ENCODE peak calls at places on chromosomes 4 and X, in four cellular contexts. One of them, this sample, is unnamed. For H3K9me3, the result is how much of the 10 kb centered on the place peaks cover.

GRCh38 chr4:127143460-127144190 is 489.1 kb upstream of the INTU start:
- DNase-seq in GM23248: peak
- DNase-seq in adipocyte: peak
- DNase-seq in upper lobe of right lung: no peak
- DNase-seq in this sample: no peak

GRCh38 chr4:174136013-174136412 is 147.5 kb downstream of the FBXO8 start:
- DNase-seq in adipocyte: peak
- DNase-seq in upper lobe of right lung: no peak
- DNase-seq in GM23248: peak
- DNase-seq in this sample: no peak

GRCh38 chrX:37455381-37455780 is 106.2 kb downstream of the PRRG1 start:
- DNase-seq in GM23248: no peak
- DNase-seq in upper lobe of right lung: no peak
- DNase-seq in adipocyte: no peak
- DNase-seq in this sample: no peak

GRCh38 chr4:184958839-184959238 is 59.5 kb upstream of the HELT start:
- DNase-seq in GM23248: no peak
- DNase-seq in adipocyte: no peak
- DNase-seq in upper lobe of right lung: no peak
- DNase-seq in this sample: no peak

GRCh38 chr4:170047774-170048354 is 21.7 kb upstream of the MFAP3L start:
- DNase-seq in adipocyte: peak
- DNase-seq in upper lobe of right lung: no peak
- DNase-seq in GM23248: peak
- DNase-seq in this sample: peak

GRCh38 chr4:73707918-73708577 is 32.3 kb upstream of the CXCL8 start:
- DNase-seq in adipocyte: peak
- DNase-seq in upper lobe of right lung: peak
- DNase-seq in GM23248: peak
- DNase-seq in this sample: peak

GRCh38 chr4:89056953-89057398 is at the start of gene FAM13A:
- DNase-seq in adipocyte: peak
- DNase-seq in upper lobe of right lung: peak
- DNase-seq in GM23248: peak
- DNase-seq in this sample: peak

GRCh38 chrX:46235778-46236177 is 309.4 kb downstream of the ZNF674 start:
- DNase-seq in adipocyte: no peak
- DNase-seq in GM23248: no peak
- DNase-seq in upper lobe of right lung: no peak
- DNase-seq in this sample: no peak

GRCh38 chr4:14771504-14772175 is 230.6 kb upstream of the CPEB2 start:
- DNase-seq in upper lobe of right lung: no peak
- DNase-seq in adipocyte: no peak
- DNase-seq in GM23248: no peak
- DNase-seq in this sample: no peak

GRCh38 chr4:110049951-110050925 is 137.6 kb downstream of the EGF start:
- DNase-seq in GM23248: peak
- DNase-seq in upper lobe of right lung: no peak
- DNase-seq in adipocyte: peak
- DNase-seq in this sample: no peak

GRCh38 chr4:11949355-11949754 is 520.7 kb upstream of the HS3ST1 start:
- DNase-seq in adipocyte: no peak
- DNase-seq in GM23248: no peak
- DNase-seq in upper lobe of right lung: no peak
- DNase-seq in this sample: no peak

GRCh38 chrX:63506320-63506719 is 155.2 kb upstream of the SPIN4 start:
- DNase-seq in upper lobe of right lung: no peak
- DNase-seq in adipocyte: peak
- DNase-seq in GM23248: peak
- DNase-seq in this sample: no peak

GRCh38 chr4:24471623-24472510 is 112.5 kb downstream of the DHX15 start:
- DNase-seq in GM23248: peak
- DNase-seq in upper lobe of right lung: no peak
- DNase-seq in adipocyte: peak
- DNase-seq in this sample: no peak

GRCh38 chr4:34964613-34965012 is 1279.7 kb downstream of the ARAP2 start:
- DNase-seq in adipocyte: no peak
- DNase-seq in GM23248: no peak
- DNase-seq in upper lobe of right lung: no peak
- DNase-seq in this sample: no peak

GRCh38 chr4:8906991-8907595 is 35.5 kb upstream of the HMX1 start:
- DNase-seq in adipocyte: no peak
- DNase-seq in upper lobe of right lung: no peak
- DNase-seq in GM23248: no peak
- DNase-seq in this sample: no peak

GRCh38 chr4:48774760-48775398 is 5.2 kb downstream of the FRYL start:
- DNase-seq in GM23248: no peak
- DNase-seq in adipocyte: no peak
- DNase-seq in upper lobe of right lung: no peak
- DNase-seq in this sample: no peak

GRCh38 chr4:152360045-152360410 is 175.9 kb downstream of the FBXW7 start:
- DNase-seq in upper lobe of right lung: no peak
- DNase-seq in adipocyte: peak
- DNase-seq in GM23248: peak
- DNase-seq in this sample: no peak

GRCh38 chr4:168877779-168878491 is 132.1 kb downstream of the CBR4 start:
- DNase-seq in GM23248: peak
- DNase-seq in upper lobe of right lung: peak
- DNase-seq in adipocyte: peak
- DNase-seq in this sample: peak

GRCh38 chrX:11215191-11215921 is 77.9 kb upstream of the AMELX start:
- DNase-seq in adipocyte: no peak
- DNase-seq in upper lobe of right lung: no peak
- DNase-seq in GM23248: no peak
- DNase-seq in this sample: no peak

GRCh38 chrX:46029777-46030176 is 515.4 kb downstream of the ZNF674 start:
- DNase-seq in GM23248: no peak
- DNase-seq in upper lobe of right lung: no peak
- DNase-seq in adipocyte: no peak
- DNase-seq in this sample: no peak

GRCh38 chr4:40462326-40462725 is 127.2 kb downstream of the CHRNA9 start:
- DNase-seq in GM23248: no peak
- DNase-seq in upper lobe of right lung: no peak
- DNase-seq in adipocyte: no peak
- DNase-seq in this sample: no peak

GRCh38 chr4:190017357-190018200 is 9.5 kb downstream of the FRG2 start:
- DNase-seq in GM23248: peak
- DNase-seq in upper lobe of right lung: no peak
- DNase-seq in adipocyte: no peak
- DNase-seq in this sample: no peak

GRCh38 chrX:6468716-6469115 is 66.2 kb downstream of the VCX3A start:
- DNase-seq in upper lobe of right lung: no peak
- DNase-seq in adipocyte: no peak
- DNase-seq in GM23248: no peak
- DNase-seq in this sample: no peak

GRCh38 chr4:3367866-3368265 is 73.9 kb upstream of the HGFAC start:
- DNase-seq in GM23248: no peak
- DNase-seq in adipocyte: no peak
- DNase-seq in upper lobe of right lung: no peak
- DNase-seq in this sample: no peak

GRCh38 chr4:12651876-12652275 is 832.3 kb downstream of the RAB28 start:
- DNase-seq in upper lobe of right lung: no peak
- DNase-seq in GM23248: no peak
- DNase-seq in adipocyte: no peak
- DNase-seq in this sample: no peak

GRCh38 chr4:140298001-140298400 is 75.4 kb upstream of the SCOC start:
- DNase-seq in GM23248: no peak
- DNase-seq in upper lobe of right lung: no peak
- DNase-seq in adipocyte: no peak
- DNase-seq in this sample: no peak

GRCh38 chrX:104432321-104432720 is 133.7 kb upstream of the IL1RAPL2 start:
- DNase-seq in adipocyte: no peak
- DNase-seq in upper lobe of right lung: no peak
- DNase-seq in GM23248: no peak
- DNase-seq in this sample: no peak

GRCh38 chrX:103101280-103102042 is 8.5 kb upstream of the NXF3 start:
- DNase-seq in adipocyte: no peak
- DNase-seq in upper lobe of right lung: no peak
- DNase-seq in GM23248: no peak
- DNase-seq in this sample: no peak

GRCh38 chr4:76856183-76856969 is 41.6 kb downstream of the SOWAHB start:
- DNase-seq in GM23248: peak
- DNase-seq in upper lobe of right lung: no peak
- DNase-seq in adipocyte: peak
- DNase-seq in this sample: no peak

GRCh38 chr4:189414021-189414420 is 526.7 kb upstream of the FRG1 start:
- DNase-seq in upper lobe of right lung: no peak
- DNase-seq in adipocyte: no peak
- DNase-seq in GM23248: no peak
- DNase-seq in this sample: no peak

GRCh38 chr4:82372502-82372873 is 1.3 kb downstream of the HNRNPD start:
- DNase-seq in upper lobe of right lung: no peak
- DNase-seq in adipocyte: peak
- DNase-seq in GM23248: peak
- DNase-seq in this sample: no peak

GRCh38 chr4:145130788-145131398 is 32.8 kb downstream of the ABCE1 start:
- DNase-seq in adipocyte: peak
- DNase-seq in upper lobe of right lung: no peak
- DNase-seq in GM23248: peak
- DNase-seq in this sample: no peak

GRCh38 chr4:111210576-111210975 is 587.7 kb upstream of the PITX2 start:
- DNase-seq in GM23248: no peak
- DNase-seq in adipocyte: no peak
- DNase-seq in upper lobe of right lung: no peak
- DNase-seq in this sample: no peak

GRCh38 chr4:112604590-112604989 is 32.1 kb downstream of the ZGRF1 start:
- DNase-seq in adipocyte: peak
- DNase-seq in upper lobe of right lung: no peak
- DNase-seq in GM23248: peak
- DNase-seq in this sample: no peak

GRCh38 chr4:128565565-128566186 is 243.8 kb upstream of the JADE1 start:
- DNase-seq in upper lobe of right lung: peak
- DNase-seq in adipocyte: no peak
- DNase-seq in GM23248: peak
- DNase-seq in this sample: no peak

GRCh38 chr4:135371137-135371536 is 1169.5 kb upstream of the PABPC4L start:
- DNase-seq in upper lobe of right lung: no peak
- DNase-seq in GM23248: no peak
- DNase-seq in adipocyte: no peak
- DNase-seq in this sample: no peak

GRCh38 chr4:185286571-185286970 is 77.2 kb downstream of the SNX25 start:
- DNase-seq in upper lobe of right lung: no peak
- DNase-seq in GM23248: peak
- DNase-seq in adipocyte: peak
- DNase-seq in this sample: no peak

GRCh38 chrX:39431893-39432292 is 630.6 kb downstream of the MID1IP1 start:
- DNase-seq in GM23248: no peak
- DNase-seq in upper lobe of right lung: no peak
- DNase-seq in adipocyte: no peak
- DNase-seq in this sample: no peak
- H3K9me3 ChIP-seq in GM23248: under half
- H3K9me3 ChIP-seq in upper lobe of right lung: under half
- H3K9me3 ChIP-seq in adipocyte: under half
- H3K9me3 ChIP-seq in this sample: under half

GRCh38 chrX:143336261-143336660 is 181.0 kb downstream of the SPANXN3 start:
- DNase-seq in upper lobe of right lung: no peak
- DNase-seq in GM23248: no peak
- DNase-seq in adipocyte: no peak
- DNase-seq in this sample: no peak
- H3K9me3 ChIP-seq in upper lobe of right lung: under half
- H3K9me3 ChIP-seq in GM23248: under half
- H3K9me3 ChIP-seq in adipocyte: under half
- H3K9me3 ChIP-seq in this sample: under half

GRCh38 chrX:154373340-154374306 is 811 bp downstream of the FLNA start:
- DNase-seq in upper lobe of right lung: peak
- DNase-seq in GM23248: peak
- DNase-seq in adipocyte: peak
- DNase-seq in this sample: no peak
- H3K9me3 ChIP-seq in upper lobe of right lung: under half
- H3K9me3 ChIP-seq in GM23248: under half
- H3K9me3 ChIP-seq in adipocyte: under half
- H3K9me3 ChIP-seq in this sample: under half

DNA sequence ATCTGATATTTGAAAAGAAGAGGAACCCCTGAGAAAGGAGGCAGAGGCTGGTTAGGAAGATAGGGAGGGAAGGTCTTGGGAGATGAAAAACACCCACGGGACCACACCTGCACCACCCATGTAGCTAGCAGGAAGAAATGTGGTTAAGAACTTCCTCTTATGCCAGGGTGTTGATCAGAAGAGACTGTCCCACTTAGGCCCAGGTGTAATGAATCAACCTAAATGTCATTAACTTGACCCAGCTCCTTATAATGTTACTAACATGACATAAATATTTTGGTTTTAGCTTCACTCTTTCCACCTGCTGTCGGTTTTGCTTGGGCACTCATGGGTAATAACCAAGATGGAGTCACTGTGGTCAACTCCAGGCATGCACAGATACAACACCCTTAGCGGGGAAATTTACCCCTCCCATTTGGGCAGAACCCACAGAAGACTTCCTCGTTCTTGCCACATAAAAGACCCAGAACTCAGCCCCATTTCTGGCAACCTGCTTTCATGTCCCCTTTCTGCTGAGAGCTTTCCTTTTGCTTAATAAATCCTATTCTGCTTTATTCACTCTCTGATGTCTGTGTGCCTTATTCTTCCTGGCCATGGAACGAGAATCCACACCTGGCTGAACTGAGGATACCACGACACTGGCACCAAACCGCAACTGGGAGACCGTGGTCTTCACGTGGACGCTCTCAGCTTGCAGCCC is 46.8 kb downstream of the ZNF141 start:
- DNase-seq in upper lobe of right lung: no peak
- DNase-seq in GM23248: no peak
- DNase-seq in adipocyte: no peak
- DNase-seq in this sample: no peak
- H3K9me3 ChIP-seq in upper lobe of right lung: half or more
- H3K9me3 ChIP-seq in GM23248: under half
- H3K9me3 ChIP-seq in adipocyte: half or more
- H3K9me3 ChIP-seq in this sample: half or more

GRCh38 chrX:145910017-145910416 is 92.4 kb downstream of the SLITRK2 start:
- DNase-seq in upper lobe of right lung: no peak
- DNase-seq in GM23248: no peak
- DNase-seq in adipocyte: no peak
- DNase-seq in this sample: no peak
- H3K9me3 ChIP-seq in upper lobe of right lung: under half
- H3K9me3 ChIP-seq in GM23248: under half
- H3K9me3 ChIP-seq in adipocyte: under half
- H3K9me3 ChIP-seq in this sample: under half

DNA sequence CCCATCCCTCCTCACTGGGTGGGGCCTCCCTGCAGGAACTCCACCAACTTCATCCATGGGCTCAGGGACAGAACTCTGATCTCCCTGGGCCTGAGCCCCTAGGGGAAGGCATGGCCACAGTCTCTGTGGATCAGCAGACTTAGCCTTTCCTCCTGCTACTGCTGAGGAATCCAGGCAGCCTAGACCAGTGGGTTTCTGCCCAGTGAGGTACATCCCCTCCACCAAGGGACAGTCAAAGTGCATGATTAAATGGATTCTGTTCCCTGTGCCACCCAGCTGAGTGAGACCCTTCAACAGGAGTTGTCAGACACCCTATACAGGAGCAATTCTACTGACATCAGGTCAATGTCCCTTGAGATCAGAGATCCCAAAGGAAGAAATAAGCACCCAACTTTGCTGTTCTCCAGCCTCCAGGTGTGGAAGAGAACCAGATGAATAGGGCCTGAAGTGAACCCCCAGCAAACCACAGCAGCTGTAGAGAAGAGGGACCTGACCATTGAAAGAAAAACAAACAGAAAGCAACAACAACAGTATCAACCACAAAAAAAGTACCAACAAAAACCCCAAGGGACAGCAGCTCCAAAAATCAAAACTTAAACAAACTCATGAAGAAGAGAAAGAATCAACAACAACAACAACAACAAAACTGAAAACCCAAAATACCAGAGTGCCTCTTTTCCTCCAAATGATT is 84.8 kb downstream of the CHIC1 start:
- DNase-seq in upper lobe of right lung: no peak
- DNase-seq in adipocyte: no peak
- DNase-seq in GM23248: no peak
- DNase-seq in this sample: no peak
- H3K9me3 ChIP-seq in upper lobe of right lung: under half
- H3K9me3 ChIP-seq in adipocyte: half or more
- H3K9me3 ChIP-seq in GM23248: under half
- H3K9me3 ChIP-seq in this sample: under half

This sample was measured in lower lobe of right lung.